ENCODE peak calls at places on chromosomes 6 and 20, in eight cellular contexts. Y is H1, U is SJSA1, C is lung microvascular endothelial cell, D is HCEC 1CT, R is bronchial epithelial cell, W is HT-29, P is T-helper 9 cell. O is an unnamed sample.

GRCh38 chr6:134873500-134874388 is 76.2 kb downstream of the ALDH8A1 start:
- DNase-seq in Y (no peak), U (no peak), C (peak), D (no peak), R (no peak), W (no peak), P (no peak), O (no peak)

GRCh38 chr6:159691133-159691962 is 1.7 kb downstream of the SOD2 start:
- DNase-seq in Y (no peak), U (peak), C (peak), D (peak), R (peak), W (peak), P (no peak), O (peak)

GRCh38 chr6:140153703-140154102 is 779.3 kb upstream of the CITED2 start:
- DNase-seq in Y (no peak), U (no peak), C (no peak), D (peak), R (no peak), W (no peak), P (no peak), O (no peak)

GRCh38 chr6:44057238-44057930 is 69.9 kb downstream of the MRPL14 start:
- DNase-seq in Y (no peak), U (no peak), C (no peak), D (no peak), R (no peak), W (no peak), P (no peak), O (no peak)

GRCh38 chr6:34583461-34583860 is 27.3 kb upstream of the SPDEF start:
- DNase-seq in Y (no peak), U (no peak), C (no peak), D (no peak), R (no peak), W (no peak), P (no peak), O (no peak)

GRCh38 chr6:111471958-111472357 is 11.1 kb downstream of the REV3L start:
- DNase-seq in Y (no peak), U (no peak), C (no peak), D (no peak), R (no peak), W (no peak), P (no peak), O (no peak)

GRCh38 chr20:8012724-8013123 is 6.8 kb downstream of the TMX4 start:
- DNase-seq in Y (no peak), U (no peak), C (no peak), D (no peak), R (no peak), W (no peak), P (no peak), O (no peak)

GRCh38 chr6:2794171-2794730 is 29.1 kb downstream of the WRNIP1 start:
- DNase-seq in Y (no peak), U (no peak), C (no peak), D (peak), R (peak), W (no peak), P (no peak), O (no peak)

GRCh38 chr6:50819906-50820589 is 1.4 kb downstream of the TFAP2B start:
- DNase-seq in Y (no peak), U (no peak), C (no peak), D (no peak), R (no peak), W (no peak), P (no peak), O (no peak)

GRCh38 chr6:169725270-169726048 is 1.2 kb upstream of the PHF10 start:
- DNase-seq in Y (no peak), U (no peak), C (peak), D (peak), R (peak), W (peak), P (no peak), O (peak)

GRCh38 chr6:139732451-139732850 is 358.0 kb upstream of the CITED2 start:
- DNase-seq in Y (no peak), U (no peak), C (peak), D (peak), R (peak), W (peak), P (no peak), O (no peak)

GRCh38 chr20:46709055-46709458 is 392 bp upstream of the SLC2A10 start:
- DNase-seq in Y (no peak), U (peak), C (no peak), D (no peak), R (peak), W (peak), P (no peak), O (no peak)

GRCh38 chr6:134174790-134175531 is 122.5 kb upstream of the SLC2A12 start:
- DNase-seq in Y (peak), U (peak), C (peak), D (peak), R (peak), W (peak), P (peak), O (peak)

GRCh38 chr6:122289721-122290501 is 109.5 kb upstream of the HSF2 start:
- DNase-seq in Y (no peak), U (no peak), C (peak), D (peak), R (peak), W (peak), P (no peak), O (no peak)

GRCh38 chr20:3340443-3340842 is 67.0 kb downstream of the DNAAF9 start:
- DNase-seq in Y (no peak), U (no peak), C (peak), D (no peak), R (no peak), W (no peak), P (no peak), O (peak)

GRCh38 chr6:43699564-43700186 is 12.1 kb upstream of the MRPS18A start:
- DNase-seq in Y (no peak), U (peak), C (peak), D (peak), R (peak), W (peak), P (no peak), O (no peak)

GRCh38 chr6:154039231-154039842 is at the start of gene OPRM1:
- DNase-seq in Y (peak), U (no peak), C (peak), D (no peak), R (peak), W (no peak), P (no peak), O (no peak)

GRCh38 chr6:112691289-112691688 is 344.2 kb downstream of the RFPL4B start:
- DNase-seq in Y (no peak), U (peak), C (no peak), D (peak), R (peak), W (peak), P (no peak), O (no peak)

GRCh38 chr6:170043150-170043819 is 247.6 kb downstream of the DLL1 start:
- DNase-seq in Y (no peak), U (no peak), C (no peak), D (no peak), R (no peak), W (no peak), P (no peak), O (no peak)

GRCh38 chr20:2254333-2254732 is 41.5 kb upstream of the TGM3 start:
- DNase-seq in Y (no peak), U (no peak), C (no peak), D (peak), R (peak), W (no peak), P (no peak), O (no peak)

GRCh38 chr6:31792090-31792374 is 3.5 kb downstream of the VARS1 start:
- DNase-seq in Y (no peak), U (no peak), C (no peak), D (no peak), R (no peak), W (no peak), P (no peak), O (no peak)

GRCh38 chr20:1187605-1188171 is 2.9 kb upstream of the TMEM74B start:
- DNase-seq in Y (no peak), U (no peak), C (peak), D (no peak), R (no peak), W (peak), P (no peak), O (peak)

GRCh38 chr6:135938588-135939215 is 87.2 kb downstream of the PDE7B start:
- DNase-seq in Y (no peak), U (no peak), C (peak), D (peak), R (peak), W (peak), P (no peak), O (no peak)

GRCh38 chr6:70668499-70668812 is 773 bp downstream of the SMAP1 start:
- DNase-seq in Y (no peak), U (no peak), C (peak), D (no peak), R (peak), W (peak), P (no peak), O (no peak)

GRCh38 chr20:36744764-36745191 is 1.1 kb downstream of the NDRG3 start:
- DNase-seq in Y (no peak), U (no peak), C (no peak), D (no peak), R (peak), W (no peak), P (no peak), O (no peak)

O was measured in GF-D8.